ENCODE peak calls at places on chromosomes 2 and 18, in five cellular contexts. D is GM03348, C is putamen, B is K562, Q is LoVo. S is an unnamed sample.

GRCh38 chr2:15813481-15814266 is 126.7 kb upstream of the MYCN start:
- DNase-seq in D (no peak), C (no peak), B (no peak), Q (no peak), S (no peak)

GRCh38 chr18:43009666-43010065 is 105.8 kb downstream of the RIT2 start:
- DNase-seq in D (no peak), C (no peak), B (no peak), Q (no peak), S (peak)

GRCh38 chr2:15767679-15768078 is 172.7 kb upstream of the MYCN start:
- DNase-seq in D (no peak), C (no peak), B (no peak), Q (no peak), S (no peak)

GRCh38 chr2:29423267-29423666 is 308.1 kb downstream of the CLIP4 start:
- DNase-seq in D (no peak), C (no peak), B (no peak), Q (no peak), S (peak)

GRCh38 chr18:44959013-44959412 is 278.3 kb downstream of the SETBP1 start:
- DNase-seq in D (no peak), C (peak), B (no peak), Q (no peak), S (no peak)

GRCh38 chr2:160407393-160408204 is 86.0 kb downstream of the RBMS1 start:
- DNase-seq in D (peak), C (no peak), B (peak), Q (peak), S (peak)

GRCh38 chr2:187774551-187775071 is 220.4 kb upstream of the TFPI start:
- DNase-seq in D (peak), C (no peak), B (no peak), Q (peak), S (no peak)

GRCh38 chr2:239800785-239801184 is 224.4 kb downstream of the NDUFA10 start:
- DNase-seq in D (no peak), C (no peak), B (no peak), Q (no peak), S (no peak)

GRCh38 chr2:27663463-27664244 is at the start of the genes SLC4A1AP and SUPT7L:
- DNase-seq in D (peak), C (peak), B (peak), Q (peak), S (peak)

GRCh38 chr18:10299686-10300085 is 154.7 kb upstream of the APCDD1 start:
- DNase-seq in D (no peak), C (no peak), B (no peak), Q (no peak), S (no peak)

GRCh38 chr2:76958749-76959148 is 563.4 kb downstream of the LRRTM4 start:
- DNase-seq in D (no peak), C (no peak), B (no peak), Q (no peak), S (peak)

GRCh38 chr2:104758199-104758620 is 95.7 kb upstream of the POU3F3 start:
- DNase-seq in D (no peak), C (no peak), B (no peak), Q (no peak), S (no peak)

GRCh38 chr2:53432921-53433320 is 334.7 kb upstream of the CHAC2 start:
- DNase-seq in D (no peak), C (no peak), B (no peak), Q (no peak), S (no peak)

GRCh38 chr18:74013955-74014354 is 133.7 kb downstream of the FBXO15 start:
- DNase-seq in D (peak), C (peak), B (no peak), Q (peak), S (no peak)

GRCh38 chr18:55588001-55588875 is at the start of gene TCF4:
- DNase-seq in D (peak), C (peak), B (peak), Q (no peak), S (peak)

GRCh38 chr2:79723830-79724229 is 211.0 kb downstream of the CTNNA2 start:
- DNase-seq in D (peak), C (no peak), B (no peak), Q (no peak), S (peak)

GRCh38 chr18:26741041-26741440 is 124.5 kb downstream of the AQP4 start:
- DNase-seq in D (no peak), C (no peak), B (no peak), Q (no peak), S (no peak)

GRCh38 chr2:178331474-178332431 is 119.2 kb downstream of the PRKRA start:
- DNase-seq in D (no peak), C (no peak), B (no peak), Q (no peak), S (no peak)

GRCh38 chr2:235394278-235394828 is 99.5 kb upstream of the AGAP1 start:
- DNase-seq in D (peak), C (no peak), B (no peak), Q (peak), S (no peak)

GRCh38 chr2:132384491-132385186 is 32.0 kb upstream of the GPR39 start:
- DNase-seq in D (no peak), C (peak), B (no peak), Q (no peak), S (peak)

GRCh38 chr2:208040199-208041171 is 15.2 kb upstream of the PLEKHM3 start:
- DNase-seq in D (peak), C (peak), B (peak), Q (peak), S (peak)

GRCh38 chr2:121999273-121999672 is 243.8 kb downstream of the TSN start:
- DNase-seq in D (no peak), C (no peak), B (no peak), Q (peak), S (peak)

GRCh38 chr18:5463390-5463789 is 80.4 kb downstream of the EPB41L3 start:
- DNase-seq in D (peak), C (no peak), B (no peak), Q (no peak), S (no peak)